ENCODE peak calls at places on chromosomes 3 and 15, in eight cellular contexts. One of them, this sample, is unnamed.

GRCh38 chr15:78177447-78177873 is 28.3 kb downstream of the IDH3A start:
- DNase-seq in HS-5: no peak
- DNase-seq in thoracic aorta: no peak
- DNase-seq in T1000: no peak
- DNase-seq in activated CD8-positive, alpha-beta memory T cell treated with anti-CD3 and anti-CD28 coated beads for 24 hours: no peak
- DNase-seq in SHP77: peak; percentile 16
- DNase-seq in stimulated activated CD4-positive, alpha-beta T cell treated with anti-CD3 and anti-CD28 coated beads, Interleukin-2, amount 100 ng/mL, for 48 hours: peak; percentile 38
- DNase-seq in astrocyte: no peak
- DNase-seq in this sample: no peak

GRCh38 chr3:139303216-139303615 is 40.6 kb upstream of the MRPS22 start:
- DNase-seq in HS-5: no peak
- DNase-seq in thoracic aorta: no peak
- DNase-seq in T1000: no peak
- DNase-seq in activated CD8-positive, alpha-beta memory T cell treated with anti-CD3 and anti-CD28 coated beads for 24 hours: no peak
- DNase-seq in SHP77: no peak
- DNase-seq in stimulated activated CD4-positive, alpha-beta T cell treated with anti-CD3 and anti-CD28 coated beads, Interleukin-2, amount 100 ng/mL, for 48 hours: no peak
- DNase-seq in astrocyte: no peak
- DNase-seq in this sample: no peak

GRCh38 chr15:33150516-33150915 is 44.0 kb downstream of the FMN1 start:
- DNase-seq in HS-5: no peak
- DNase-seq in thoracic aorta: no peak
- DNase-seq in T1000: no peak
- DNase-seq in activated CD8-positive, alpha-beta memory T cell treated with anti-CD3 and anti-CD28 coated beads for 24 hours: no peak
- DNase-seq in SHP77: no peak
- DNase-seq in stimulated activated CD4-positive, alpha-beta T cell treated with anti-CD3 and anti-CD28 coated beads, Interleukin-2, amount 100 ng/mL, for 48 hours: no peak
- DNase-seq in astrocyte: no peak
- DNase-seq in this sample: no peak

GRCh38 chr3:29805757-29806156 is 524.9 kb downstream of the RBMS3 start:
- DNase-seq in HS-5: no peak
- DNase-seq in thoracic aorta: no peak
- DNase-seq in T1000: no peak
- DNase-seq in activated CD8-positive, alpha-beta memory T cell treated with anti-CD3 and anti-CD28 coated beads for 24 hours: no peak
- DNase-seq in SHP77: no peak
- DNase-seq in stimulated activated CD4-positive, alpha-beta T cell treated with anti-CD3 and anti-CD28 coated beads, Interleukin-2, amount 100 ng/mL, for 48 hours: no peak
- DNase-seq in astrocyte: peak; percentile 8
- DNase-seq in this sample: peak; percentile 59

GRCh38 chr15:39629376-39629775 is 48.5 kb downstream of the THBS1 start:
- DNase-seq in HS-5: no peak
- DNase-seq in thoracic aorta: no peak
- DNase-seq in T1000: no peak
- DNase-seq in activated CD8-positive, alpha-beta memory T cell treated with anti-CD3 and anti-CD28 coated beads for 24 hours: peak; percentile 74
- DNase-seq in SHP77: no peak
- DNase-seq in stimulated activated CD4-positive, alpha-beta T cell treated with anti-CD3 and anti-CD28 coated beads, Interleukin-2, amount 100 ng/mL, for 48 hours: no peak
- DNase-seq in astrocyte: peak; percentile 49
- DNase-seq in this sample: peak; percentile 43

GRCh38 chr3:50581459-50581842 is 12.1 kb downstream of the HEMK1 start:
- DNase-seq in HS-5: no peak
- DNase-seq in thoracic aorta: no peak
- DNase-seq in T1000: no peak
- DNase-seq in activated CD8-positive, alpha-beta memory T cell treated with anti-CD3 and anti-CD28 coated beads for 24 hours: no peak
- DNase-seq in SHP77: no peak
- DNase-seq in stimulated activated CD4-positive, alpha-beta T cell treated with anti-CD3 and anti-CD28 coated beads, Interleukin-2, amount 100 ng/mL, for 48 hours: no peak
- DNase-seq in astrocyte: no peak
- DNase-seq in this sample: no peak

GRCh38 chr3:111326144-111326995 is 215.6 kb upstream of the CD96 start:
- DNase-seq in HS-5: peak; percentile 70
- DNase-seq in thoracic aorta: no peak
- DNase-seq in T1000: no peak
- DNase-seq in activated CD8-positive, alpha-beta memory T cell treated with anti-CD3 and anti-CD28 coated beads for 24 hours: no peak
- DNase-seq in SHP77: no peak
- DNase-seq in stimulated activated CD4-positive, alpha-beta T cell treated with anti-CD3 and anti-CD28 coated beads, Interleukin-2, amount 100 ng/mL, for 48 hours: no peak
- DNase-seq in astrocyte: peak; percentile 76
- DNase-seq in this sample: peak; percentile 61

GRCh38 chr3:58585994-58586393 is 8.8 kb upstream of the FAM107A start:
- DNase-seq in HS-5: no peak
- DNase-seq in thoracic aorta: no peak
- DNase-seq in T1000: no peak
- DNase-seq in activated CD8-positive, alpha-beta memory T cell treated with anti-CD3 and anti-CD28 coated beads for 24 hours: no peak
- DNase-seq in SHP77: no peak
- DNase-seq in stimulated activated CD4-positive, alpha-beta T cell treated with anti-CD3 and anti-CD28 coated beads, Interleukin-2, amount 100 ng/mL, for 48 hours: no peak
- DNase-seq in astrocyte: no peak
- DNase-seq in this sample: no peak

GRCh38 chr3:81947359-81947758 is 185.9 kb upstream of the GBE1 start:
- DNase-seq in HS-5: no peak
- DNase-seq in thoracic aorta: no peak
- DNase-seq in T1000: peak; percentile 23
- DNase-seq in activated CD8-positive, alpha-beta memory T cell treated with anti-CD3 and anti-CD28 coated beads for 24 hours: no peak
- DNase-seq in SHP77: no peak
- DNase-seq in stimulated activated CD4-positive, alpha-beta T cell treated with anti-CD3 and anti-CD28 coated beads, Interleukin-2, amount 100 ng/mL, for 48 hours: no peak
- DNase-seq in astrocyte: no peak
- DNase-seq in this sample: no peak

GRCh38 chr15:66698318-66698961 is 3.6 kb upstream of the SMAD6 start:
- DNase-seq in HS-5: peak; percentile 30
- DNase-seq in thoracic aorta: peak; percentile 42
- DNase-seq in T1000: peak; percentile 57
- DNase-seq in activated CD8-positive, alpha-beta memory T cell treated with anti-CD3 and anti-CD28 coated beads for 24 hours: no peak
- DNase-seq in SHP77: peak; percentile 37
- DNase-seq in stimulated activated CD4-positive, alpha-beta T cell treated with anti-CD3 and anti-CD28 coated beads, Interleukin-2, amount 100 ng/mL, for 48 hours: no peak
- DNase-seq in astrocyte: peak; percentile 28
- DNase-seq in this sample: peak; percentile 56

GRCh38 chr3:191440532-191440931 is 20.4 kb upstream of the PYDC2 start:
- DNase-seq in HS-5: no peak
- DNase-seq in thoracic aorta: no peak
- DNase-seq in T1000: no peak
- DNase-seq in activated CD8-positive, alpha-beta memory T cell treated with anti-CD3 and anti-CD28 coated beads for 24 hours: no peak
- DNase-seq in SHP77: no peak
- DNase-seq in stimulated activated CD4-positive, alpha-beta T cell treated with anti-CD3 and anti-CD28 coated beads, Interleukin-2, amount 100 ng/mL, for 48 hours: no peak
- DNase-seq in astrocyte: no peak
- DNase-seq in this sample: no peak

GRCh38 chr3:41304603-41305002 is 105.3 kb downstream of the CTNNB1 start:
- DNase-seq in HS-5: no peak
- DNase-seq in thoracic aorta: no peak
- DNase-seq in T1000: no peak
- DNase-seq in activated CD8-positive, alpha-beta memory T cell treated with anti-CD3 and anti-CD28 coated beads for 24 hours: no peak
- DNase-seq in SHP77: no peak
- DNase-seq in stimulated activated CD4-positive, alpha-beta T cell treated with anti-CD3 and anti-CD28 coated beads, Interleukin-2, amount 100 ng/mL, for 48 hours: no peak
- DNase-seq in astrocyte: no peak
- DNase-seq in this sample: peak; percentile 15

GRCh38 chr15:92801412-92801773 is 98.7 kb upstream of the CHD2 start:
- DNase-seq in HS-5: no peak
- DNase-seq in thoracic aorta: no peak
- DNase-seq in T1000: no peak
- DNase-seq in activated CD8-positive, alpha-beta memory T cell treated with anti-CD3 and anti-CD28 coated beads for 24 hours: no peak
- DNase-seq in SHP77: no peak
- DNase-seq in stimulated activated CD4-positive, alpha-beta T cell treated with anti-CD3 and anti-CD28 coated beads, Interleukin-2, amount 100 ng/mL, for 48 hours: no peak
- DNase-seq in astrocyte: peak; percentile 98
- DNase-seq in this sample: peak; percentile 86

GRCh38 chr3:168989396-168989795 is 674.1 kb downstream of the MECOM start:
- DNase-seq in HS-5: no peak
- DNase-seq in thoracic aorta: no peak
- DNase-seq in T1000: no peak
- DNase-seq in activated CD8-positive, alpha-beta memory T cell treated with anti-CD3 and anti-CD28 coated beads for 24 hours: no peak
- DNase-seq in SHP77: no peak
- DNase-seq in stimulated activated CD4-positive, alpha-beta T cell treated with anti-CD3 and anti-CD28 coated beads, Interleukin-2, amount 100 ng/mL, for 48 hours: no peak
- DNase-seq in astrocyte: peak; percentile 25
- DNase-seq in this sample: peak; percentile 20

GRCh38 chr15:71649894-71650293 is 160.5 kb upstream of the NR2E3 start:
- DNase-seq in HS-5: no peak
- DNase-seq in thoracic aorta: no peak
- DNase-seq in T1000: no peak
- DNase-seq in activated CD8-positive, alpha-beta memory T cell treated with anti-CD3 and anti-CD28 coated beads for 24 hours: no peak
- DNase-seq in SHP77: no peak
- DNase-seq in stimulated activated CD4-positive, alpha-beta T cell treated with anti-CD3 and anti-CD28 coated beads, Interleukin-2, amount 100 ng/mL, for 48 hours: no peak
- DNase-seq in astrocyte: no peak
- DNase-seq in this sample: peak; percentile 18

GRCh38 chr3:7710284-7710683 is 791.3 kb upstream of the LMCD1 start:
- DNase-seq in HS-5: no peak
- DNase-seq in thoracic aorta: no peak
- DNase-seq in T1000: no peak
- DNase-seq in activated CD8-positive, alpha-beta memory T cell treated with anti-CD3 and anti-CD28 coated beads for 24 hours: no peak
- DNase-seq in SHP77: no peak
- DNase-seq in stimulated activated CD4-positive, alpha-beta T cell treated with anti-CD3 and anti-CD28 coated beads, Interleukin-2, amount 100 ng/mL, for 48 hours: no peak
- DNase-seq in astrocyte: peak; percentile 15
- DNase-seq in this sample: no peak

GRCh38 chr3:27575509-27575908 is 91.3 kb upstream of the SLC4A7 start:
- DNase-seq in HS-5: no peak
- DNase-seq in thoracic aorta: no peak
- DNase-seq in T1000: no peak
- DNase-seq in activated CD8-positive, alpha-beta memory T cell treated with anti-CD3 and anti-CD28 coated beads for 24 hours: no peak
- DNase-seq in SHP77: no peak
- DNase-seq in stimulated activated CD4-positive, alpha-beta T cell treated with anti-CD3 and anti-CD28 coated beads, Interleukin-2, amount 100 ng/mL, for 48 hours: no peak
- DNase-seq in astrocyte: no peak
- DNase-seq in this sample: no peak

GRCh38 chr15:48250640-48251076 is 44.6 kb downstream of the SLC12A1 start:
- DNase-seq in HS-5: peak; percentile 53
- DNase-seq in thoracic aorta: no peak
- DNase-seq in T1000: peak; percentile 12
- DNase-seq in activated CD8-positive, alpha-beta memory T cell treated with anti-CD3 and anti-CD28 coated beads for 24 hours: no peak
- DNase-seq in SHP77: peak; percentile 16
- DNase-seq in stimulated activated CD4-positive, alpha-beta T cell treated with anti-CD3 and anti-CD28 coated beads, Interleukin-2, amount 100 ng/mL, for 48 hours: peak; percentile 1
- DNase-seq in astrocyte: peak; percentile 76
- DNase-seq in this sample: peak; percentile 79

GRCh38 chr3:61730058-61730457 is 168.7 kb downstream of the PTPRG start:
- DNase-seq in HS-5: no peak
- DNase-seq in thoracic aorta: no peak
- DNase-seq in T1000: no peak
- DNase-seq in activated CD8-positive, alpha-beta memory T cell treated with anti-CD3 and anti-CD28 coated beads for 24 hours: no peak
- DNase-seq in SHP77: no peak
- DNase-seq in stimulated activated CD4-positive, alpha-beta T cell treated with anti-CD3 and anti-CD28 coated beads, Interleukin-2, amount 100 ng/mL, for 48 hours: no peak
- DNase-seq in astrocyte: no peak
- DNase-seq in this sample: no peak

This sample was measured in IMR-90.